ENCODE peak calls at places on chromosomes 7 and 10, in four cellular contexts. U is GM06990, M is Calu3, Q is epithelial cell of esophagus. V is an unnamed sample.

GRCh38 chr7:5419523-5420107 is 4.0 kb downstream of the TNRC18 start:
- DNase-seq in U (no peak), M (peak; percentile 63), Q (no peak), V (no peak)

GRCh38 chr7:30155481-30155880 is 20.7 kb downstream of the MTURN start:
- DNase-seq in U (no peak), M (no peak), Q (no peak), V (no peak)

GRCh38 chr10:70331486-70332268 is 47.9 kb upstream of the NPFFR1 start:
- DNase-seq in U (peak; percentile 77), M (peak; percentile 81), Q (peak; percentile 94), V (no peak)

GRCh38 chr7:542935-543789 is 23.5 kb upstream of the PDGFA start:
- DNase-seq in U (no peak), M (peak; percentile 77), Q (peak; percentile 76), V (no peak)

GRCh38 chr10:131043039-131043691 is 268.4 kb downstream of the TCERG1L start:
- DNase-seq in U (peak; percentile 32), M (no peak), Q (no peak), V (no peak)

GRCh38 chr10:88253120-88253519 is 330.0 kb downstream of the RNLS start:
- DNase-seq in U (no peak), M (no peak), Q (no peak), V (no peak)

GRCh38 chr10:118754132-118754555 is 626 bp downstream of the CACUL1 start:
- DNase-seq in U (peak; percentile 68), M (peak; percentile 52), Q (peak; percentile 50), V (no peak)

GRCh38 chr7:18019562-18019961 is 8.1 kb downstream of the PRPS1L1 start:
- DNase-seq in U (no peak), M (no peak), Q (peak; percentile 61), V (no peak)

GRCh38 chr7:47202146-47202768 is 379.7 kb downstream of the TNS3 start:
- DNase-seq in U (no peak), M (no peak), Q (peak; percentile 57), V (no peak)

GRCh38 chr7:127934711-127935110 is 96.5 kb downstream of the LRRC4 start:
- DNase-seq in U (no peak), M (no peak), Q (no peak), V (no peak)
- TF ChIP-seq CTCF in U (no peak), M (no peak), Q (no peak), V (no peak)

GRCh38 chr7:7352845-7353244 is 170.5 kb downstream of the C1GALT1 start:
- DNase-seq in U (no peak), M (no peak), Q (peak; percentile 84), V (no peak)
- TF ChIP-seq CTCF in U (peak; percentile 17), M (no peak), Q (peak; percentile 53), V (no peak)

GRCh38 chr7:102845351-102845750 is 67.4 kb upstream of the LRRC17 start:
- DNase-seq in U (no peak), M (no peak), Q (no peak), V (no peak)
- TF ChIP-seq CTCF in U (no peak), M (no peak), Q (no peak), V (no peak)

GRCh38 chr7:123755345-123755744 is 6.5 kb upstream of the WASL start:
- DNase-seq in U (no peak), M (no peak), Q (no peak), V (no peak)
- TF ChIP-seq CTCF in U (no peak), M (no peak), Q (no peak), V (no peak)

GRCh38 chr10:63521389-63522128 is at the start of gene REEP3:
- DNase-seq in U (peak; percentile 86), M (peak; percentile 66), Q (peak; percentile 81), V (peak; percentile 12)
- TF ChIP-seq CTCF in U (no peak), M (no peak), Q (no peak), V (no peak)

DNA sequence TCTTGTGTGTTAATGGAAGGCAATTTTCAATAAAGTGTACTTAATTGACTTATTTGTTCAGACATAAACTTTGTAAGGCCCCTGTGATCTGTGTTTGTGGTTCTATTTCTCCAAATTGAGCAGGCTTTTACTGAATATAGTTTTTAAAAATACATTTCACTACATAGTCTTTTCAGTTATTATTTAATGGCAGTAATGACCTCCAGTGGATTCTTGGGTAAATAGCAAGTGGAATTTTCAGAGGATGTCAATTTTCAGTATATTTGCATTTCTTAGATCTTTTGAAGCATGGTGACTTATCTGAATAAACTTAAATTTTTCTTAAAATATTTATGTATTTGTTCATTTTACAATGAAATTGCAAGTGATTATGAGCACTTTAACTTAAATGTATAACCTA is 203.1 kb upstream of the PCLO start:
- DNase-seq in U (no peak), M (no peak), Q (peak; percentile 5), V (no peak)
- TF ChIP-seq CTCF in U (no peak), M (no peak), Q (peak; percentile 10), V (no peak)

DNA sequence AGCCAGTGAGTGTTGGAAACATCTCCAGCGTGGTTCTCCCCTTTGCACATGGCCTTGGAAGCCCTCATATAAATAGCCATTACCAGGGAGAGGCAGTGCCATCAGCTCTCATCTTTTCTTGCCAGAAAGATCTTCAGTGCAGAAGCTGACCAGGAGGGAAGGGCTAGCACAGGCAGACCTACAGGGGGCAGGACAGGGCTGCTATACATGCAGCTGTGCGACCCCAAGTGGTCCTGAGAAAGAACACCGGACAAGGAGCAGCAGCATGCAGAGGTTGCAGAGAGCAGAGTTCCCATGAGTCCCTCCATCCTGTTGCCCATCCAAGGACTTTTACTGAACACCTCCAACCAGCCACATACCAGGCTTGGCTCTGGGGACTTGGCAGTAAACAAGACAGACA is 17.1 kb downstream of the GRID1 start:
- DNase-seq in U (no peak), M (no peak), Q (no peak), V (no peak)
- TF ChIP-seq CTCF in U (peak; percentile 68), M (no peak), Q (no peak), V (no peak)

V was measured in esophagus squamous epithelium.